ENCODE peak calls at places on chromosomes 6 and 20, in five cellular contexts. One of them, this sample, is unnamed.

GRCh38 chr6:1987640-1988039 is 257.8 kb downstream of the GMDS start:
- DNase-seq in fibroblast of lung: peak
- DNase-seq in PC-3: peak
- DNase-seq in mesenchymal stem cell: no peak
- DNase-seq in brain microvascular endothelial cell: peak
- DNase-seq in this sample: no peak

GRCh38 chr6:35496851-35497570 is at the start of gene TEAD3:
- DNase-seq in fibroblast of lung: peak
- DNase-seq in PC-3: peak
- DNase-seq in mesenchymal stem cell: peak
- DNase-seq in brain microvascular endothelial cell: peak
- DNase-seq in this sample: no peak

GRCh38 chr6:157034433-157035230 is 257.5 kb downstream of the ARID1B start:
- DNase-seq in fibroblast of lung: peak
- DNase-seq in PC-3: peak
- DNase-seq in mesenchymal stem cell: peak
- DNase-seq in brain microvascular endothelial cell: no peak
- DNase-seq in this sample: no peak

GRCh38 chr6:5747379-5747778 is 259.3 kb downstream of the NRN1 start:
- DNase-seq in fibroblast of lung: no peak
- DNase-seq in PC-3: no peak
- DNase-seq in mesenchymal stem cell: no peak
- DNase-seq in brain microvascular endothelial cell: no peak
- DNase-seq in this sample: no peak

GRCh38 chr6:117414770-117415169 is 11.0 kb downstream of the ROS1 start:
- DNase-seq in fibroblast of lung: peak
- DNase-seq in PC-3: peak
- DNase-seq in mesenchymal stem cell: no peak
- DNase-seq in brain microvascular endothelial cell: no peak
- DNase-seq in this sample: no peak

GRCh38 chr20:32018269-32019155 is 8.3 kb downstream of the CCM2L start:
- DNase-seq in fibroblast of lung: no peak
- DNase-seq in PC-3: peak
- DNase-seq in mesenchymal stem cell: no peak
- DNase-seq in brain microvascular endothelial cell: no peak
- DNase-seq in this sample: no peak

GRCh38 chr6:169158182-169158573 is 95.5 kb downstream of the THBS2 start:
- DNase-seq in fibroblast of lung: peak
- DNase-seq in PC-3: no peak
- DNase-seq in mesenchymal stem cell: no peak
- DNase-seq in brain microvascular endothelial cell: peak
- DNase-seq in this sample: no peak

GRCh38 chr6:123564363-123564762 is 72.4 kb downstream of the TRDN start:
- DNase-seq in fibroblast of lung: no peak
- DNase-seq in PC-3: no peak
- DNase-seq in mesenchymal stem cell: no peak
- DNase-seq in brain microvascular endothelial cell: no peak
- DNase-seq in this sample: no peak

GRCh38 chr20:17734374-17734773 is 34.6 kb downstream of the BANF2 start:
- DNase-seq in fibroblast of lung: no peak
- DNase-seq in PC-3: no peak
- DNase-seq in mesenchymal stem cell: no peak
- DNase-seq in brain microvascular endothelial cell: no peak
- DNase-seq in this sample: no peak

GRCh38 chr6:128098000-128098581 is 197.2 kb upstream of the THEMIS start:
- DNase-seq in fibroblast of lung: peak
- DNase-seq in PC-3: peak
- DNase-seq in mesenchymal stem cell: no peak
- DNase-seq in brain microvascular endothelial cell: no peak
- DNase-seq in this sample: no peak

GRCh38 chr20:64171211-64171610 is 7.0 kb downstream of the MYT1 start:
- DNase-seq in fibroblast of lung: no peak
- DNase-seq in PC-3: no peak
- DNase-seq in mesenchymal stem cell: no peak
- DNase-seq in brain microvascular endothelial cell: no peak
- DNase-seq in this sample: no peak

GRCh38 chr6:45455408-45455807 is 77.7 kb upstream of the SUPT3H start:
- DNase-seq in fibroblast of lung: no peak
- DNase-seq in PC-3: no peak
- DNase-seq in mesenchymal stem cell: no peak
- DNase-seq in brain microvascular endothelial cell: no peak
- DNase-seq in this sample: no peak

GRCh38 chr6:2793491-2794151 is 28.4 kb downstream of the WRNIP1 start:
- DNase-seq in fibroblast of lung: peak
- DNase-seq in PC-3: peak
- DNase-seq in mesenchymal stem cell: no peak
- DNase-seq in brain microvascular endothelial cell: no peak
- DNase-seq in this sample: no peak

GRCh38 chr6:123777554-123777953 is 26.1 kb upstream of the NKAIN2 start:
- DNase-seq in fibroblast of lung: no peak
- DNase-seq in PC-3: peak
- DNase-seq in mesenchymal stem cell: peak
- DNase-seq in brain microvascular endothelial cell: no peak
- DNase-seq in this sample: no peak

GRCh38 chr6:56106231-56106630 is 141.1 kb downstream of the COL21A1 start:
- DNase-seq in fibroblast of lung: no peak
- DNase-seq in PC-3: no peak
- DNase-seq in mesenchymal stem cell: no peak
- DNase-seq in brain microvascular endothelial cell: no peak
- DNase-seq in this sample: no peak

GRCh38 chr6:163282672-163283071 is 131.8 kb upstream of the QKI start:
- DNase-seq in fibroblast of lung: no peak
- DNase-seq in PC-3: no peak
- DNase-seq in mesenchymal stem cell: no peak
- DNase-seq in brain microvascular endothelial cell: no peak
- DNase-seq in this sample: no peak

GRCh38 chr20:48460681-48461080 is 367.1 kb downstream of the PREX1 start:
- DNase-seq in fibroblast of lung: no peak
- DNase-seq in PC-3: no peak
- DNase-seq in mesenchymal stem cell: no peak
- DNase-seq in brain microvascular endothelial cell: no peak
- DNase-seq in this sample: no peak

GRCh38 chr20:55269913-55270312 is 735.4 kb downstream of the CBLN4 start:
- DNase-seq in fibroblast of lung: peak
- DNase-seq in PC-3: no peak
- DNase-seq in mesenchymal stem cell: no peak
- DNase-seq in brain microvascular endothelial cell: peak
- DNase-seq in this sample: no peak

GRCh38 chr6:106520711-106521367 is 108.5 kb downstream of the RTN4IP1 start:
- DNase-seq in fibroblast of lung: no peak
- DNase-seq in PC-3: no peak
- DNase-seq in mesenchymal stem cell: no peak
- DNase-seq in brain microvascular endothelial cell: no peak
- DNase-seq in this sample: no peak

GRCh38 chr20:19785173-19785799 is 27.2 kb downstream of the RIN2 start:
- DNase-seq in fibroblast of lung: peak
- DNase-seq in PC-3: no peak
- DNase-seq in mesenchymal stem cell: peak
- DNase-seq in brain microvascular endothelial cell: no peak
- DNase-seq in this sample: no peak

GRCh38 chr20:19784511-19785172 is 26.6 kb downstream of the RIN2 start:
- DNase-seq in fibroblast of lung: peak
- DNase-seq in PC-3: peak
- DNase-seq in mesenchymal stem cell: peak
- DNase-seq in brain microvascular endothelial cell: peak
- DNase-seq in this sample: peak

GRCh38 chr20:19785886-19786285 is 27.8 kb downstream of the RIN2 start:
- DNase-seq in fibroblast of lung: peak
- DNase-seq in PC-3: no peak
- DNase-seq in mesenchymal stem cell: peak
- DNase-seq in brain microvascular endothelial cell: peak
- DNase-seq in this sample: no peak

GRCh38 chr20:19787366-19787765 is 29.3 kb downstream of the RIN2 start:
- DNase-seq in fibroblast of lung: peak
- DNase-seq in PC-3: no peak
- DNase-seq in mesenchymal stem cell: no peak
- DNase-seq in brain microvascular endothelial cell: no peak
- DNase-seq in this sample: no peak

DNA sequence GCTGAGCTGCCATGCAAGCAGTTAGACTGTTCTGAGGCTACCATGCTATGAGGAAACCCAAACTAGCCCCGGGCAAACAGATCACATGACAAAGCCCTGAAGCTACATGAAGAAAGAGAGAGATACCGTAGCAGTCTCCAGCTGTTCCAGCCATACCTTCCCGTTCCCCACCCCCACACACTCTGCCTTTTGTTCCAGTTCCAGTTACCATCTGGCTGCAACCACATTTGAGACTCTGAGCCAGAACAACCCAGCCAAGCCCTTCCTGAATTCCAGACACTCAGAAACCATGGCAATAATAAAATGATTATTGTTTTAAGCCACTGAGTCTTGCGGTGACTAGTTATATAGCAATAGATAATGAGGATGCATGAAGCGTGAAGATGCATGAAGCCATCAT is 28.3 kb downstream of the RIN2 start:
- DNase-seq in fibroblast of lung: peak
- DNase-seq in PC-3: peak
- DNase-seq in mesenchymal stem cell: peak
- DNase-seq in brain microvascular endothelial cell: peak
- DNase-seq in this sample: no peak
- H3K4me3 ChIP-seq in fibroblast of lung: no peak
- H3K4me3 ChIP-seq in PC-3: no peak
- H3K4me3 ChIP-seq in mesenchymal stem cell: no peak
- H3K4me3 ChIP-seq in brain microvascular endothelial cell: no peak
- H3K4me3 ChIP-seq in this sample: no peak

DNA sequence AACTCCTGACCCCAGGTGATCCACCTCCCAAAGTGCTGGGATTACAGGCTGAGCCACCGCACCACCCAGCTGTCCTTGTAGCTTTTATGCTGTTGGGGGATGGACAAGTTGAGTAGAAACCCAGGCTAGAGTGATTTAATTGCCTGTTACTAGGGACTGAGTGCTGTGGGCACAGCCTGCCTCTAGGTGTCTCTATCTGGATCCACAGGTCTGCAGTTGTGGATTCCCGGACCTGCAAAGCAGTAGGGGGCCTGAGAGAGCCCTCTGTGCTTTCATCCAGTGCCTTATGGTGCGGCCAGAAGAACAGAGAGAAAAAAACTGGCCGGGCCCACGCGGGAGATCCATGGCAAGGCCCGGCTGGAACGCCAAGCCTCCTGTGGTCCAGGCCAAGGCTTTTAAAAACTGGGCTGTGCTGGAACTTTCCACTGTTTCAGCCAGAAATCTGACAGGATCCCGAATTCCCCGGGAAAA is 5.1 kb downstream of the SIRPA start:
- DNase-seq in fibroblast of lung: peak
- DNase-seq in PC-3: peak
- DNase-seq in mesenchymal stem cell: peak
- DNase-seq in brain microvascular endothelial cell: peak
- DNase-seq in this sample: no peak
- H3K27ac ChIP-seq in fibroblast of lung: peak
- H3K27ac ChIP-seq in PC-3: no peak
- H3K27ac ChIP-seq in mesenchymal stem cell: peak
- H3K27ac ChIP-seq in brain microvascular endothelial cell: no peak
- H3K27ac ChIP-seq in this sample: no peak

DNA sequence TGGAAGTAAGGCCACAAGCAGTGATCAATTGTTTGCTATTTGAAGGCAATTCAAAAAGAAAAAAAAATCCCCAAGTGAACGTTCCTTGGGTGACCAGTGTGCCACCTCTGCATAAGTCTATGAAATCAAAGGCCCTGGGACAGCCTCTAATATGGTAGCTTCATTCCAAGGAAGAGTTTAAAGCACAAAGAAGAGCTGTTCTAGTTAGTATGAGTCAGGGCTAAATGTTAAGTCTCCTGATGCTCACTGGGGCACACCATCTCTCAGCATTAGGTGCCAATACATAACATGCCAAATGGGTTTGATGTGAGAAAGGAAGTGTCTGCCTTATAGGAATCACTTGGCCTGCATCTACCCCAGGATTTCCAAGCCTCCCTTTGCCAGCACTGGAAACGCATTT is 13.1 kb downstream of the UNC5CL start:
- DNase-seq in fibroblast of lung: no peak
- DNase-seq in PC-3: no peak
- DNase-seq in mesenchymal stem cell: no peak
- DNase-seq in brain microvascular endothelial cell: no peak
- DNase-seq in this sample: no peak
- H3K4me3 ChIP-seq in fibroblast of lung: no peak
- H3K4me3 ChIP-seq in PC-3: no peak
- H3K4me3 ChIP-seq in mesenchymal stem cell: no peak
- H3K4me3 ChIP-seq in brain microvascular endothelial cell: no peak
- H3K4me3 ChIP-seq in this sample: no peak

GRCh38 chr6:136249811-136250685 is at the start of gene MTFR2:
- DNase-seq in fibroblast of lung: peak
- DNase-seq in PC-3: peak
- DNase-seq in mesenchymal stem cell: peak
- DNase-seq in brain microvascular endothelial cell: peak
- DNase-seq in this sample: peak

GRCh38 chr6:136250686-136251008 is 536 bp upstream of the MTFR2 start:
- DNase-seq in fibroblast of lung: no peak
- DNase-seq in PC-3: no peak
- DNase-seq in mesenchymal stem cell: no peak
- DNase-seq in brain microvascular endothelial cell: no peak
- DNase-seq in this sample: no peak

GRCh38 chr6:136252441-136252840 is 2.3 kb upstream of the MTFR2 start:
- DNase-seq in fibroblast of lung: no peak
- DNase-seq in PC-3: no peak
- DNase-seq in mesenchymal stem cell: no peak
- DNase-seq in brain microvascular endothelial cell: no peak
- DNase-seq in this sample: no peak

GRCh38 chr6:136251394-136251793 is 1.3 kb upstream of the MTFR2 start:
- DNase-seq in fibroblast of lung: no peak
- DNase-seq in PC-3: no peak
- DNase-seq in mesenchymal stem cell: no peak
- DNase-seq in brain microvascular endothelial cell: no peak
- DNase-seq in this sample: no peak

GRCh38 chr6:136249336-136249735 is 775 bp downstream of the MTFR2 start:
- DNase-seq in fibroblast of lung: peak
- DNase-seq in PC-3: no peak
- DNase-seq in mesenchymal stem cell: peak
- DNase-seq in brain microvascular endothelial cell: no peak
- DNase-seq in this sample: no peak
- H3K27ac ChIP-seq in fibroblast of lung: peak
- H3K27ac ChIP-seq in PC-3: peak
- H3K27ac ChIP-seq in mesenchymal stem cell: no peak
- H3K27ac ChIP-seq in brain microvascular endothelial cell: no peak
- H3K27ac ChIP-seq in this sample: no peak

GRCh38 chr6:111663692-111664564 is 58.2 kb upstream of the TRAF3IP2 start:
- DNase-seq in fibroblast of lung: peak
- DNase-seq in PC-3: no peak
- DNase-seq in mesenchymal stem cell: peak
- DNase-seq in brain microvascular endothelial cell: no peak
- DNase-seq in this sample: no peak
- H3K4me3 ChIP-seq in fibroblast of lung: no peak
- H3K4me3 ChIP-seq in PC-3: no peak
- H3K4me3 ChIP-seq in mesenchymal stem cell: no peak
- H3K4me3 ChIP-seq in brain microvascular endothelial cell: no peak
- H3K4me3 ChIP-seq in this sample: peak

GRCh38 chr6:109297719-109298118 is 84.5 kb downstream of the CD164 start:
- DNase-seq in fibroblast of lung: no peak
- DNase-seq in PC-3: no peak
- DNase-seq in mesenchymal stem cell: no peak
- DNase-seq in brain microvascular endothelial cell: no peak
- DNase-seq in this sample: no peak
- H3K27ac ChIP-seq in fibroblast of lung: no peak
- H3K27ac ChIP-seq in PC-3: no peak
- H3K27ac ChIP-seq in mesenchymal stem cell: no peak
- H3K27ac ChIP-seq in brain microvascular endothelial cell: no peak
- H3K27ac ChIP-seq in this sample: peak

This sample was measured in ascending aorta.